ENCODE peak calls at places on chromosomes 1 and 21, in five cellular contexts. One of them, this sample, is unnamed.
A peak's percentile ranks its signal among the peaks of the same experiment; 100 is the strongest.

GRCh38 chr1:40020447-40021085 is 20.0 kb upstream of the CAP1 start:
- DNase-seq in Peyer's patch: no peak
- DNase-seq in heart left ventricle: no peak
- DNase-seq in heart right ventricle: no peak
- DNase-seq in CD8-positive, alpha-beta T cell: no peak
- DNase-seq in this sample: no peak

GRCh38 chr21:45635271-45636151 is 8.0 kb upstream of the PCBP3 start:
- DNase-seq in heart right ventricle: no peak
- DNase-seq in heart left ventricle: no peak
- DNase-seq in Peyer's patch: no peak
- DNase-seq in CD8-positive, alpha-beta T cell: no peak
- DNase-seq in this sample: no peak

GRCh38 chr21:29725025-29725736 is 214.6 kb downstream of the GRIK1 start:
- DNase-seq in Peyer's patch: no peak
- DNase-seq in heart right ventricle: no peak
- DNase-seq in CD8-positive, alpha-beta T cell: no peak
- DNase-seq in heart left ventricle: no peak
- DNase-seq in this sample: no peak

GRCh38 chr1:26961826-26962225 is 1.6 kb upstream of the KDF1 start:
- DNase-seq in heart left ventricle: no peak
- DNase-seq in heart right ventricle: no peak
- DNase-seq in CD8-positive, alpha-beta T cell: no peak
- DNase-seq in Peyer's patch: no peak
- DNase-seq in this sample: no peak

GRCh38 chr21:45522986-45523385 is 19.3 kb downstream of the SLC19A1 start:
- DNase-seq in Peyer's patch: peak; percentile 13
- DNase-seq in heart left ventricle: no peak
- DNase-seq in CD8-positive, alpha-beta T cell: no peak
- DNase-seq in heart right ventricle: no peak
- DNase-seq in this sample: no peak

GRCh38 chr1:41758490-41758889 is 160.2 kb downstream of the HIVEP3 start:
- DNase-seq in CD8-positive, alpha-beta T cell: no peak
- DNase-seq in heart left ventricle: no peak
- DNase-seq in Peyer's patch: no peak
- DNase-seq in heart right ventricle: no peak
- DNase-seq in this sample: no peak

GRCh38 chr1:67892451-67893125 is 59.3 kb upstream of the GNG12 start:
- DNase-seq in heart left ventricle: no peak
- DNase-seq in Peyer's patch: no peak
- DNase-seq in heart right ventricle: no peak
- DNase-seq in CD8-positive, alpha-beta T cell: no peak
- DNase-seq in this sample: no peak

GRCh38 chr1:214386747-214387146 is 105.8 kb downstream of the SMYD2 start:
- DNase-seq in heart right ventricle: no peak
- DNase-seq in CD8-positive, alpha-beta T cell: no peak
- DNase-seq in heart left ventricle: no peak
- DNase-seq in Peyer's patch: no peak
- DNase-seq in this sample: no peak

GRCh38 chr21:38987551-38988210 is 182.0 kb downstream of the ETS2 start:
- DNase-seq in heart left ventricle: no peak
- DNase-seq in Peyer's patch: no peak
- DNase-seq in heart right ventricle: no peak
- DNase-seq in CD8-positive, alpha-beta T cell: no peak
- DNase-seq in this sample: peak; percentile 15

GRCh38 chr1:155729031-155729898 is 40.4 kb downstream of the DAP3 start:
- DNase-seq in CD8-positive, alpha-beta T cell: peak; percentile 9
- DNase-seq in Peyer's patch: peak; percentile 62
- DNase-seq in heart left ventricle: peak; percentile 38
- DNase-seq in heart right ventricle: peak; percentile 43
- DNase-seq in this sample: peak; percentile 65

GRCh38 chr21:34630536-34631143 is 15.7 kb upstream of the RCAN1 start:
- DNase-seq in heart left ventricle: peak; percentile 28
- DNase-seq in CD8-positive, alpha-beta T cell: no peak
- DNase-seq in Peyer's patch: peak; percentile 57
- DNase-seq in heart right ventricle: peak; percentile 38
- DNase-seq in this sample: no peak

GRCh38 chr1:9284061-9284460 is 8.6 kb upstream of the SPSB1 start:
- DNase-seq in heart left ventricle: no peak
- DNase-seq in heart right ventricle: no peak
- DNase-seq in Peyer's patch: no peak
- DNase-seq in CD8-positive, alpha-beta T cell: no peak
- DNase-seq in this sample: no peak

GRCh38 chr1:37544530-37544929 is 9.6 kb downstream of the SNIP1 start:
- DNase-seq in CD8-positive, alpha-beta T cell: no peak
- DNase-seq in heart left ventricle: no peak
- DNase-seq in Peyer's patch: no peak
- DNase-seq in heart right ventricle: no peak
- DNase-seq in this sample: no peak

GRCh38 chr1:61851849-61852692 is 109.8 kb downstream of the PATJ start:
- DNase-seq in heart left ventricle: peak; percentile 20
- DNase-seq in Peyer's patch: no peak
- DNase-seq in heart right ventricle: peak; percentile 45
- DNase-seq in CD8-positive, alpha-beta T cell: no peak
- DNase-seq in this sample: no peak

GRCh38 chr1:50658421-50659076 is 235.3 kb upstream of the DMRTA2 start:
- DNase-seq in Peyer's patch: no peak
- DNase-seq in CD8-positive, alpha-beta T cell: no peak
- DNase-seq in heart left ventricle: no peak
- DNase-seq in heart right ventricle: no peak
- DNase-seq in this sample: no peak

GRCh38 chr1:48619529-48619928 is 147.5 kb upstream of the SPATA6 start:
- DNase-seq in CD8-positive, alpha-beta T cell: no peak
- DNase-seq in heart right ventricle: no peak
- DNase-seq in heart left ventricle: no peak
- DNase-seq in Peyer's patch: no peak
- DNase-seq in this sample: no peak

GRCh38 chr1:200905411-200906052 is 10.8 kb downstream of the INAVA start:
- DNase-seq in heart right ventricle: no peak
- DNase-seq in Peyer's patch: peak; percentile 47
- DNase-seq in heart left ventricle: no peak
- DNase-seq in CD8-positive, alpha-beta T cell: peak; percentile 20
- DNase-seq in this sample: no peak

GRCh38 chr1:10415211-10415930 is 14.9 kb upstream of the CENPS start:
- DNase-seq in heart right ventricle: no peak
- DNase-seq in heart left ventricle: no peak
- DNase-seq in CD8-positive, alpha-beta T cell: no peak
- DNase-seq in Peyer's patch: peak; percentile 48
- DNase-seq in this sample: no peak

GRCh38 chr21:36785615-36786014 is 86.7 kb downstream of the SIM2 start:
- DNase-seq in heart left ventricle: no peak
- DNase-seq in CD8-positive, alpha-beta T cell: no peak
- DNase-seq in heart right ventricle: no peak
- DNase-seq in Peyer's patch: no peak
- DNase-seq in this sample: no peak
- H3K27ac ChIP-seq in heart left ventricle: no peak overlapping the region
- H3K27ac ChIP-seq in CD8-positive, alpha-beta T cell: no peak overlapping the region
- H3K27ac ChIP-seq in heart right ventricle: no peak overlapping the region
- H3K27ac ChIP-seq in Peyer's patch: no peak overlapping the region
- H3K27ac ChIP-seq in this sample: no peak overlapping the region

DNA sequence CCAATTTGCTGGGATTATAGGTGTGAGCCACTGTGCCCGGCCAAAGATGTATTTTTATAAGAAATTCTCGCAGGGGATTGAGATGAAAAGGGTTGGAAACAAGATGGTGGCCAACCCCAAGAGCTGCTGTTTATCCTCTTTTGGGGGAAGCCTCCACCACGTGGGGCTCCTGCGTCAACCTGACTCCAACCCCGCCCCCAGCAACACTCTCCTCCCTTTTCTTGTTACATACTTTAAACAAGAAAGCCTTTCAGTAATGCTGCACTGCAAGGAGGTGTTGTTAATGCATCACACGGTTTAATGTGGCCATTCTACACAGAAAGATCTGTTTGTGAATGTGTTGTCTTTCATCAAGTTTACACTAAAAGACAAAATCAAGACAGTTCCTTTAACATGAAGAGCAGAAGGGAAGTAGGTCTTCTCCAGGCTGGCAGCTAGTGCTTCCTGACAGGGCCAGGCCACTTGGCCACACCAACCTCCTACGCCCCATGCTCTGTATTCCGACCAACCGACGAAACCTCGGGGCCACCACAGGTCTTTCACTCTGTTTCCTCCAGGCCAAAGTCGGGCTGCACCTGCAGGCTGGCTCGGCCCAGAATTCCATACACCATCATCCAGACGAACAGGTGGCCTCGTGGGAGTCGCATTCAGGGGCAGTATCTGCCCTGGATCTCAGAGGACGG is 25.9 kb downstream of the C2CD2 start:
- DNase-seq in heart right ventricle: no peak
- DNase-seq in heart left ventricle: no peak
- DNase-seq in CD8-positive, alpha-beta T cell: no peak
- DNase-seq in Peyer's patch: no peak
- DNase-seq in this sample: no peak
- H3K27ac ChIP-seq in heart right ventricle: peak overlapping the region; percentile 80
- H3K27ac ChIP-seq in heart left ventricle: peak overlapping the region; percentile 82
- H3K27ac ChIP-seq in CD8-positive, alpha-beta T cell: no peak overlapping the region
- H3K27ac ChIP-seq in Peyer's patch: peak overlapping the region; percentile 76
- H3K27ac ChIP-seq in this sample: peak overlapping the region; percentile 58

DNA sequence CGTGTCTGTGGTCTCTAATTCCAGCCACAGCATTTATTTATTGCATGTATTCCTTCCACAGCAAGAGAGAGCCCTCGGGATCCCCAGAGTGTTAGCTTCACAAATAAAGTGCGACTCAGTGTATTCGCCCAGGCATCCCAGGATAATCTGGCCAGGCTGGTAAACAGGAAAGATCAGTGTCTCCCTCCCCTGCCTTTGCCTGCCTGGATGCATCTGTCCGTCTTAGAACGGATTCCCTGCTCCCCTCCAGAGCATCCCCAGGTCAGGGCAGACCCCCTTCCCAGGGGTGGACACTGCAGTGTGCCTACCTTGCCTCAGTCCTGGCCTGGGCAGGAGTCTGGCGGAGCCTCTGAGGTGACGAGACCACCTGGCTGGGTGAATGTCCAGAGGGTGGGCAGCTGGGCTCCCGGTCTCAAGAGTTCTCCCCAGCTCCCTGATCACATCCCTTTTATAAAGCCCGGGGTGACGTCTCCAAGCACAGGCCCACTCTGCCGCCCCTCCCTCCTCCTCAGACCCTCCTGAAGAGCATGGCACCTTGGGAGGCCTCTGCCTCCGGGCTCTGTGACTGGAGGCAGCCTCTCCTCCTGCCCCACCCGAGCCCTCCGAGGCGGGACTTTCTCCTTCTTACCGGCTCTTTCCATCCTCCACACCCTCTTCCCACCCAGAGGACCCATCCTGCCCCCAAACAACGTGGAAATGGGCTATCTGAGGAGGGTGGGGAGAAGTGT is at the start of gene KISS1:
- DNase-seq in CD8-positive, alpha-beta T cell: no peak
- DNase-seq in heart left ventricle: no peak
- DNase-seq in Peyer's patch: no peak
- DNase-seq in heart right ventricle: no peak
- DNase-seq in this sample: no peak
- H3K27ac ChIP-seq in CD8-positive, alpha-beta T cell: no peak within 1 kb of the TSS
- H3K27ac ChIP-seq in heart left ventricle: no peak within 1 kb of the TSS
- H3K27ac ChIP-seq in Peyer's patch: no peak within 1 kb of the TSS
- H3K27ac ChIP-seq in heart right ventricle: no peak within 1 kb of the TSS
- H3K27ac ChIP-seq in this sample: no peak within 1 kb of the TSS

GRCh38 chr1:224408294-224408590 is 26.4 kb downstream of the WDR26 start:
- DNase-seq in heart right ventricle: no peak
- DNase-seq in Peyer's patch: no peak
- DNase-seq in CD8-positive, alpha-beta T cell: no peak
- DNase-seq in heart left ventricle: no peak
- DNase-seq in this sample: no peak

GRCh38 chr1:224407546-224408293 is 26.9 kb downstream of the WDR26 start:
- DNase-seq in heart right ventricle: no peak
- DNase-seq in CD8-positive, alpha-beta T cell: no peak
- DNase-seq in Peyer's patch: no peak
- DNase-seq in heart left ventricle: no peak
- DNase-seq in this sample: no peak

GRCh38 chr1:224406216-224406615 is 28.4 kb downstream of the WDR26 start:
- DNase-seq in CD8-positive, alpha-beta T cell: no peak
- DNase-seq in Peyer's patch: no peak
- DNase-seq in heart right ventricle: no peak
- DNase-seq in heart left ventricle: no peak
- DNase-seq in this sample: no peak

GRCh38 chr1:224399887-224400286 is 34.7 kb downstream of the WDR26 start:
- DNase-seq in heart right ventricle: no peak
- DNase-seq in heart left ventricle: no peak
- DNase-seq in CD8-positive, alpha-beta T cell: no peak
- DNase-seq in Peyer's patch: no peak
- DNase-seq in this sample: no peak

DNA sequence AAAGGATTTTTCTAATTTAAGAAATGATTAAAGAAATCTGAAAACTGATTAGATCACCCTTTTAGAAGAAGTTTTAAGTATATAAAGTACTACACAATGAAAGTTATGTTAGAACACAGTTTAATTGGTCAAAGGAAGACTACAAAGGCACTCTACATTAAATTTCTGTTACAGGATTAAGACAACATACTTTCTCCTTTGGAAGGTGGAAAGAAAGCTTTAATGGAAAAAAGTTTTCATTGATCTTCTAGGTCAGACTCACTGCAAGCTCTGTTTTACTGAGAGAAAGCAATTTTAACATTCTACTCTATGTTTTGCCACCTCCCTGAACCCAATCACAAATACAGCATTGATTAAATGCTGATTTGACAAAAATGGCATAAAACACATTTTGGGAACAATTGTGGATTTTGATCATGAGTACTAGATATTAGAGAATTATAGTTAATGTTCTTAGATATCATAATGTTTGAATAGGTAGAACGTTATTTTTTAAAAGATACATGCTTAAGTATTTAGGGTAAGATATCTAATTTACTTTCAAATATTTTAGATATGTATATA is 32.0 kb downstream of the WDR26 start:
- DNase-seq in heart right ventricle: no peak
- DNase-seq in Peyer's patch: no peak
- DNase-seq in heart left ventricle: no peak
- DNase-seq in CD8-positive, alpha-beta T cell: no peak
- DNase-seq in this sample: no peak
- H3K27ac ChIP-seq in heart right ventricle: no peak overlapping the region
- H3K27ac ChIP-seq in Peyer's patch: no peak overlapping the region
- H3K27ac ChIP-seq in heart left ventricle: no peak overlapping the region
- H3K27ac ChIP-seq in CD8-positive, alpha-beta T cell: no peak overlapping the region
- H3K27ac ChIP-seq in this sample: no peak overlapping the region